ENCODE peak calls at places on chromosomes 11 and 22, in seven cellular contexts. P is SK-N-SH, H is PC-3, N is PC-9, J is GM23338, Z is GM23248, A is hepatocyte. R is an unnamed sample. For H3K9me2 and H3K4me1, the result is how much of the 10 kb centered on the place peaks cover.

GRCh38 chr11:8225589-8226036 is 38.1 kb downstream of the LMO1 start:
- DNase-seq in P (peak), H (peak), N (peak), J (peak), Z (peak), A (peak), R (peak)

GRCh38 chr22:50312371-50312770 is 4.9 kb upstream of the PLXNB2 start:
- DNase-seq in P (no peak), H (no peak), N (no peak), J (no peak), Z (no peak), A (no peak), R (no peak)

GRCh38 chr11:22742149-22742548 is 75.7 kb downstream of the GAS2 start:
- DNase-seq in P (no peak), H (no peak), N (no peak), J (no peak), Z (no peak), A (no peak), R (no peak)

GRCh38 chr11:111349191-111349695 is 29.8 kb downstream of the POU2AF1 start:
- DNase-seq in P (no peak), H (no peak), N (no peak), J (no peak), Z (no peak), A (no peak), R (no peak)

GRCh38 chr11:130400793-130401483 is 27.5 kb downstream of the ADAMTS8 start:
- DNase-seq in P (no peak), H (no peak), N (no peak), J (no peak), Z (peak), A (peak), R (no peak)

GRCh38 chr22:48405741-48406140 is 1421.9 kb downstream of the BRD1 start:
- DNase-seq in P (no peak), H (no peak), N (no peak), J (no peak), Z (peak), A (no peak), R (no peak)

GRCh38 chr11:120516461-120517389 is 5.2 kb downstream of the GRIK4 start:
- DNase-seq in P (peak), H (no peak), N (no peak), J (no peak), Z (peak), A (peak), R (no peak)

GRCh38 chr11:126307706-126308105 is 3.8 kb downstream of the DCPS start:
- DNase-seq in P (peak), H (peak), N (no peak), J (peak), Z (peak), A (peak), R (peak)

GRCh38 chr11:75429641-75429901 is 3.4 kb downstream of the KLHL35 start:
- DNase-seq in P (no peak), H (no peak), N (no peak), J (no peak), Z (no peak), A (no peak), R (no peak)

GRCh38 chr11:2548596-2548995 is 103.8 kb downstream of the KCNQ1 start:
- DNase-seq in P (no peak), H (no peak), N (no peak), J (no peak), Z (no peak), A (no peak), R (no peak)

GRCh38 chr11:83265331-83265730 is 20.8 kb downstream of the CCDC90B start:
- DNase-seq in P (no peak), H (no peak), N (no peak), J (no peak), Z (no peak), A (no peak), R (no peak)

GRCh38 chr11:47566166-47566546 is 757 bp downstream of the PTPMT1 start:
- DNase-seq in P (no peak), H (peak), N (peak), J (no peak), Z (peak), A (no peak), R (no peak)

GRCh38 chr22:24405631-24406321 is 21.6 kb upstream of the ADORA2A start:
- DNase-seq in P (no peak), H (no peak), N (no peak), J (no peak), Z (no peak), A (no peak), R (no peak)

GRCh38 chr11:33830903-33831648 is 56.8 kb upstream of the FBXO3 start:
- DNase-seq in P (no peak), H (peak), N (peak), J (no peak), Z (peak), A (no peak), R (no peak)

GRCh38 chr11:66853242-66854229 is 3.3 kb upstream of the LRFN4 start:
- DNase-seq in P (no peak), H (no peak), N (no peak), J (no peak), Z (no peak), A (no peak), R (no peak)

GRCh38 chr11:76782526-76783293 is 446 bp upstream of the TSKU start:
- DNase-seq in P (peak), H (peak), N (peak), J (peak), Z (peak), A (peak), R (peak)

GRCh38 chr11:83480811-83481210 is 194.6 kb upstream of the CCDC90B start:
- DNase-seq in P (no peak), H (no peak), N (no peak), J (peak), Z (no peak), A (no peak), R (no peak)

GRCh38 chr11:45603930-45604682 is 61.3 kb downstream of the CHST1 start:
- DNase-seq in P (no peak), H (no peak), N (no peak), J (no peak), Z (no peak), A (no peak), R (no peak)

GRCh38 chr11:65541093-65542010 is 16.5 kb downstream of the SCYL1 start:
- DNase-seq in P (no peak), H (peak), N (peak), J (no peak), Z (no peak), A (no peak), R (peak)

GRCh38 chr11:8777907-8778767 is 95.5 kb downstream of the RPL27A start:
- DNase-seq in P (no peak), H (no peak), N (no peak), J (no peak), Z (peak), A (peak), R (peak)

GRCh38 chr11:118437736-118438125 is 1.4 kb downstream of the KMT2A start:
- DNase-seq in P (peak), H (peak), N (no peak), J (peak), Z (peak), A (peak), R (peak)

GRCh38 chr11:118200901-118201680 is 23.7 kb downstream of the JAML start:
- DNase-seq in P (no peak), H (no peak), N (no peak), J (no peak), Z (no peak), A (no peak), R (no peak)

DNA sequence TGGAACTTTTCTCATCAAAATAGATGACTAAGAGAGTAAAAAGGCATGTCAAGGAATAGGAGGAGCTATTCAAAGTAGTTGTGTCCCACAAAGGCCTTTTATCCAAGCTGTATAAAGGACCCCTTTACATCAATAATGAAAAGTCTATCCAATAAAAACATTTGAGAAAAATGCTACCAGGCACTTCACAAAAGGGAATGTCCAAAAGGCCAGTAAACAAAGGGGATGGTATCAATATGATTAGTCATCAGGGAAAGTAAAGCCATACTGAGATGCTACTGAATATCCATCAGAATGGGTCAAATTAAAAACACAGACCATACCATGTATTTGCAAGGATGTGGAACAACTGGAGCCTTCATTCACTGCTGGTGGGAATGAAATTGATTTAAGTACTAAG is 224.9 kb downstream of the NELL1 start:
- DNase-seq in P (no peak), H (no peak), N (no peak), J (no peak), Z (no peak), A (no peak), R (no peak)
- H3K9me2 ChIP-seq in P (under half), H (under half), N (under half), J (under half), Z (under half), A (under half), R (under half)

GRCh38 chr11:102220728-102221467 is 96.4 kb upstream of the BIRC3 start:
- DNase-seq in P (no peak), H (peak), N (no peak), J (no peak), Z (peak), A (no peak), R (no peak)

GRCh38 chr11:102226702-102227101 is 90.6 kb upstream of the BIRC3 start:
- DNase-seq in P (no peak), H (peak), N (peak), J (no peak), Z (peak), A (peak), R (no peak)

GRCh38 chr11:102225689-102226562 is 91.4 kb upstream of the BIRC3 start:
- DNase-seq in P (no peak), H (peak), N (peak), J (no peak), Z (peak), A (peak), R (no peak)

GRCh38 chr11:102229510-102230119 is 87.7 kb upstream of the BIRC3 start:
- DNase-seq in P (no peak), H (no peak), N (no peak), J (no peak), Z (no peak), A (peak), R (no peak)

GRCh38 chr11:102223859-102224258 is 93.4 kb upstream of the BIRC3 start:
- DNase-seq in P (no peak), H (no peak), N (no peak), J (no peak), Z (peak), A (peak), R (no peak)
- H3K4me1 ChIP-seq in P (under half), H (under half), N (under half), J (under half), Z (half or more), A (under half), R (under half)

DNA sequence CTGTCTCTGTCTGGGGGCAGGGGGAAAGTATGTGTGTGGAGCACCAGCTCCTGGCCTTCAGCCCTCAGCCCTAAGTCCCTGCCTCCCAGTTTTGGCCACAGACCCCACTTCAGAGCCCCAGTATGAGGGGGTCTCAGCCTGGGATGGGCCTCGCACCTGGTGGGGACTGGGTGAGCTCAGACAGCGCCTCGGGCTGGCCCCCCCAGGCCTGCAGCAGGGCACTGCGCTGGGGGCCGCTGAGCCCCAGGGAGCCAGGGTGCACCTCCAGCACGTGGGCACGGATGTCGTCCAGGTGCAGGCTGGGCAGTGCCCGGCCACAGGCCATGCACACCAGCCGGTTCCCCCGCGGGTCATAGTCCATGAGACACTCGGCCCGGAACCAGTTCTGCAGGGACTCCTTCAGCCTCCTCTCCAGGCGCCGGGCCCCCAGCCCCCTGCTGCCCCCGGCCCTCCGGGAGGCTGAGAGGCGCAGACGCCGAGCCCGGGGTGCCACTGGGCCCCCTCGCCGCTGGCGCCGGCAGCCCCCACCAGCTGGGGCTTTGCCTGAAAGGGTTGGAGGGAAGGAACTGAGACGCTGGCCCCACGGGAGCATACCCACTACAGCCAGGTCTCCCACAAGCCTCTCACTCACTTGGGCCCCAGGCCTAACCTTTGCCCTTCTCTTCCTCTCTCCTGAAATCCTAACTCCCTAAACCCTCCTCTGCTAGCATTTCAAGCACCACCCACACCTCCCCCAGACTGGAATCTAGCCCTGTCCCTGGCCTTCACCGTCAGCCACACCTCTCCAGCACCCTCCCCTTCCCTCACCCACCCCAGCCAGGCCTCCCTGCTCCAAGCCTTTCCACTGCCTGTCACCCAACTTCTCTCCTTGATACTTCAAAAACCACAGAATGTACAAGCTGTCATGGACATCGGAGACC is 3.6 kb downstream of the ZFTA start:
- DNase-seq in P (no peak), H (no peak), N (no peak), J (peak), Z (no peak), A (peak), R (no peak)
- H3K4me2 ChIP-seq in P (no peak), H (no peak), N (no peak), J (peak), Z (no peak), A (peak), R (no peak)

DNA sequence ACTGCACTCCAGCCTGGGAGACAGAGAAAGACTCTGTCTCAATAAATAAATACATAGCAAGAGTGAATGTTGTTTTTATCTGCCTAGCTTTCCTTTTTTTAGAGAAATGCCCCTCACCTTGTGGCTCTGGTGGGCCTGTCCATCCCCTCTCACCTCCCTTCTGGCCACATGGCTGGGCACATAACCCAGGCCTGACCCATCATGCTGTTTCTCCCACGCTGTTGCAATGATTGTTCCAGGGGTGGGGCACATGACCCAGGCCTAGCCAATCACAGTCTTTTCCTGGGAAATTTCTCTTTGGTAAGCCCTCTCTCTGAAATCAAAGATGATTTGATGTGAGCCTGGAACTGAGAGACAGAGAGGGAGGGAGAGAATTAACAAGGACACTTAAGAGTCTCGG is 5.5 kb upstream of the CYTH4 start:
- DNase-seq in P (no peak), H (no peak), N (no peak), J (no peak), Z (no peak), A (no peak), R (no peak)
- H3K9me2 ChIP-seq in P (under half), H (under half), N (under half), J (under half), Z (under half), A (under half), R (under half)

GRCh38 chr22:40211481-40212052 is 33.8 kb downstream of the TNRC6B start:
- DNase-seq in P (no peak), H (no peak), N (no peak), J (no peak), Z (no peak), A (no peak), R (no peak)
- H3K4me1 ChIP-seq in P (under half), H (under half), N (under half), J (half or more), Z (under half), A (under half), R (half or more)

DNA sequence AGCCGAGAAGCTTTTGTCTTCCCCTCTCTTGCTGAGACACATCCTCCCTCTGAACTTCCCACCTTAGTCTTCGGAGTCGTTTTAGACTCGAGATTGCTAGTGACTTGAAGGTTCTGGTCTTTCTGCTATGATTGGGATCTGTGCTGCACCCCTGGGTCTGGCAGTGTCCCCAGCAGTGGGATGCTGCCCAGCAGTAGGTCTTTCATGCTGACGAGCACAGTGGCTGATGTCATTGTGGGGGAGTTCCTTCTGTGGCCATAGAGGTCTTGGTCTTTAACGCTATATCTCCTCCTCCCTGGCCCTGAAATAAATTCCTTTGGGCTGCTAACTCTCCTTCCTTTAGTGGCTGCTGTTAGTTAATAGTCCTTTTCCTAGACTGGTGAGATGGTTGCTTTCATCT is 136.3 kb downstream of the TEAD1 start:
- DNase-seq in P (no peak), H (no peak), N (no peak), J (no peak), Z (peak), A (no peak), R (no peak)
- H3K4me2 ChIP-seq in P (no peak), H (no peak), N (no peak), J (no peak), Z (peak), A (no peak), R (no peak)